ENCODE peak calls at places on chromosomes 12 and 14, in four cellular contexts. N, R, J and W are unnamed samples.
A peak's percentile ranks its signal among the peaks of the same experiment; 100 is the strongest.

GRCh38 chr12:107477018-107477417 is 208.6 kb upstream of the PWP1 start:
- DNase-seq in N (no peak), R (no peak), J (no peak), W (no peak)

GRCh38 chr12:102879144-102879763 is 37.8 kb downstream of the PAH start:
- DNase-seq in N (peak; percentile 8), R (no peak), J (peak; percentile 89), W (peak; percentile 60)

GRCh38 chr12:14171111-14171510 is 189.7 kb upstream of the GRIN2B start:
- DNase-seq in N (no peak), R (no peak), J (no peak), W (no peak)

GRCh38 chr12:117159674-117160073 is 30.6 kb downstream of the FBXO21 start:
- DNase-seq in N (no peak), R (no peak), J (no peak), W (no peak)

GRCh38 chr12:116423053-116423452 is 136.1 kb upstream of the MAP1LC3B2 start:
- DNase-seq in N (peak; percentile 79), R (no peak), J (no peak), W (peak; percentile 93)

GRCh38 chr14:87756661-87757060 is 236.3 kb downstream of the GALC start:
- DNase-seq in N (no peak), R (no peak), J (no peak), W (no peak)

GRCh38 chr14:99621948-99622347 is 17.9 kb upstream of the CCDC85C start:
- DNase-seq in N (no peak), R (no peak), J (no peak), W (no peak)

GRCh38 chr12:84857809-84858208 is 54.8 kb downstream of the SLC6A15 start:
- DNase-seq in N (no peak), R (no peak), J (no peak), W (no peak)

GRCh38 chr12:130994821-130995375 is 41.2 kb downstream of the ADGRD1 start:
- DNase-seq in N (no peak), R (no peak), J (no peak), W (no peak)

GRCh38 chr14:72688990-72689677 is 204.8 kb downstream of the DPF3 start:
- DNase-seq in N (no peak), R (no peak), J (no peak), W (no peak)

GRCh38 chr12:16437281-16437816 is 89.9 kb downstream of the MGST1 start:
- DNase-seq in N (no peak), R (no peak), J (no peak), W (no peak)

GRCh38 chr12:124910561-124911478 is 3.6 kb downstream of the UBC start:
- DNase-seq in N (peak; percentile 33), R (no peak), J (no peak), W (peak; percentile 56)

GRCh38 chr14:72291908-72292688 is 359.9 kb downstream of the RGS6 start:
- DNase-seq in N (peak; percentile 49), R (no peak), J (peak; percentile 74), W (peak; percentile 28)

GRCh38 chr12:3543826-3544225 is 52.8 kb downstream of the PRMT8 start:
- DNase-seq in N (no peak), R (no peak), J (no peak), W (no peak)

GRCh38 chr12:104219361-104219892 is 3.8 kb downstream of the TXNRD1 start:
- DNase-seq in N (peak; percentile 98), R (no peak), J (no peak), W (peak; percentile 97)

GRCh38 chr14:97977711-97978261 is 1180.6 kb downstream of the VRK1 start:
- DNase-seq in N (peak; percentile 3), R (peak; percentile 88), J (peak; percentile 45), W (peak; percentile 6)

GRCh38 chr14:93009471-93010117 is 86.6 kb downstream of the CHGA start:
- DNase-seq in N (no peak), R (no peak), J (no peak), W (peak; percentile 61)

GRCh38 chr14:75452900-75453816 is 25.3 kb downstream of the JDP2 start:
- DNase-seq in N (peak; percentile 95), R (peak; percentile 90), J (peak; percentile 94), W (peak; percentile 90)

GRCh38 chr12:103742349-103742784 is 98.7 kb downstream of the NT5DC3 start:
- DNase-seq in N (peak; percentile 10), R (no peak), J (no peak), W (no peak)

GRCh38 chr14:53549956-53550355 is 396.8 kb upstream of the DDHD1 start:
- DNase-seq in N (no peak), R (no peak), J (no peak), W (no peak)

GRCh38 chr12:101743724-101744472 is 4.6 kb upstream of the SYCP3 start:
- DNase-seq in N (no peak), R (no peak), J (no peak), W (no peak)

GRCh38 chr12:111105294-111105693 is 184.9 kb upstream of the MYL2 start:
- DNase-seq in N (no peak), R (no peak), J (no peak), W (peak; percentile 1)

GRCh38 chr14:93906341-93907329 is 20.5 kb upstream of the FAM181A start:
- DNase-seq in N (peak; percentile 8), R (no peak), J (peak; percentile 93), W (peak; percentile 37)

GRCh38 chr14:37563189-37563588 is 31.9 kb downstream of the FOXA1 start:
- DNase-seq in N (no peak), R (no peak), J (no peak), W (no peak)

GRCh38 chr12:45112306-45112705 is 61.4 kb upstream of the DBX2 start:
- DNase-seq in N (no peak), R (no peak), J (no peak), W (no peak)

GRCh38 chr14:105701456-105702274 is 175.3 kb downstream of the TMEM121 start:
- DNase-seq in N (no peak), R (no peak), J (peak; percentile 0), W (no peak)

GRCh38 chr12:12505544-12506501 is 56.8 kb downstream of the DUSP16 start:
- DNase-seq in N (peak; percentile 73), R (no peak), J (no peak), W (peak; percentile 86)

GRCh38 chr12:65123435-65124063 is 2.4 kb upstream of the WIF1 start:
- DNase-seq in N (peak; percentile 55), R (no peak), J (no peak), W (peak; percentile 56)

DNA sequence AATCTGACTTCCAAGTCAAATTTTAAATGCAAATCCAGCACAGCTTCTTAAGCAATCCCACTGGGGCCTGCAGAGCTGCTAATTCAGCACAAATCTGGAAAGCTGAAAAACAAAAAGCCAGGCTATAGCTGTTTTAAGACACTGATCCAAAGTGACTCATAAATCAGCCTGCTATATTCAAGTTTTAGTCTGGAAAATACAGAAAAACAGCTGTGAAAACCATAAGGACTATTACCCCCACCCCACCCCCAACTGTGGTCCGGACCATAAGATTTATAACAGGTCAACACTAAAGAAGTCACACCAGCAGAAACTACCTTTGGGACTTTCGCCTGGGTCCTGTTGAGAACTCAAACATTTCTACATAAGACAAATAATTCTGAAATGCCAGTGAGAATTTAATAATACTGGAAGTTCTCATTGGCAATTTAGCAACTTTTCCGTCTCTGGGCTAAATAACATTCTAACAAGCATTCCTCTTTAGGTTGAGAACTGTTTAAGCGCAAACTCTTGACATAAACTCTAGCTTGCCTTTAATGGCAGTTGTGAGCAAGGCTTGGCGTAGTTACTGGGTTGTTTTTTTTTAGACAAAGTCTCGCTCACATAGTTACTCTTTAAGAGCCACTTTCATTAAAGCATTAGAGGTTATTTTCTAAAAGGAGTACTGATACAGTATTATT is 3.3 kb downstream of the LRIG3 start:
- DNase-seq in N (peak; percentile 94), R (no peak), J (no peak), W (peak; percentile 91)
- H3K4me3 ChIP-seq in N (peak overlapping the region; percentile 86), R (peak overlapping the region; percentile 85), J (peak overlapping the region; percentile 95), W (peak overlapping the region; percentile 83)

DNA sequence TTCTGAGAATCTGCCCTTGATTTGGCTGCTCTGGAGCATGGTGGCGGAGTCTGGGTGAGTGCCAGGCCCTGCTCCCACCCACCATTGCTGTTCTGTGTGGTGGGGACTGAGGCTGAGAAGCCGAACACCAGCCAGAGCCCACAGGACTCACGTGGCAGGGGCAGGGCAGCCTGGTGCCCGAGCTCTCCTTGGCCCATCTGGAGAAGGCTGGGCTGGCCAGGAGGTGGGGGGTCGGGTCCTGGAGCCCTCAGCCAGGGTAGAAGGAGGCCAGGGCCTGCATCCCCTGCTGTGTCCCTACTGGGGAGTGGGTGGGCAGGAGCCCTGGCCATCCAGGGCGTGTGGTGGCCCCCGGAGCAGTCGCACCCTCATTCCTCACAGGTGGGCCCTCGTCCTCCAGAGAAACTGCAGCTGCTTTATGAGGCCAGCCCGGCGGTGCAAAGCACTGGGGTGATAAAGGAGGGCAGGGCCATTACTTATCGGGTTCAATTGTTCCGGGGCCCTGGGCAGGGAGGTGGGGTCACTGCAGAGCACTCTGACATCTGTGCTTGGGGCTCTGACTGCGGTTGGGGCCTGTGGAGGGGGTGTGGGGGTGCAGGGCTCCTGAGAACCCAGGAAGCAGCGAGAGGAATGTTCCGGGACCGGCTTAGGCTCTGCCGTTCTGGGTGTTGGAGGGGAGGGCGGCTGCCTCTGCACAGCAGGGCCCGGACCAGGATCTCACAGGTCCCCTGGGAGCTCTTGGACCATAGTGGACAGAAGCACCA is 217.5 kb upstream of the C14orf180 start:
- DNase-seq in N (no peak), R (peak; percentile 12), J (peak; percentile 35), W (no peak)
- TF ChIP-seq CTCF in N (no peak), R (no peak), J (no peak), W (no peak)

DNA sequence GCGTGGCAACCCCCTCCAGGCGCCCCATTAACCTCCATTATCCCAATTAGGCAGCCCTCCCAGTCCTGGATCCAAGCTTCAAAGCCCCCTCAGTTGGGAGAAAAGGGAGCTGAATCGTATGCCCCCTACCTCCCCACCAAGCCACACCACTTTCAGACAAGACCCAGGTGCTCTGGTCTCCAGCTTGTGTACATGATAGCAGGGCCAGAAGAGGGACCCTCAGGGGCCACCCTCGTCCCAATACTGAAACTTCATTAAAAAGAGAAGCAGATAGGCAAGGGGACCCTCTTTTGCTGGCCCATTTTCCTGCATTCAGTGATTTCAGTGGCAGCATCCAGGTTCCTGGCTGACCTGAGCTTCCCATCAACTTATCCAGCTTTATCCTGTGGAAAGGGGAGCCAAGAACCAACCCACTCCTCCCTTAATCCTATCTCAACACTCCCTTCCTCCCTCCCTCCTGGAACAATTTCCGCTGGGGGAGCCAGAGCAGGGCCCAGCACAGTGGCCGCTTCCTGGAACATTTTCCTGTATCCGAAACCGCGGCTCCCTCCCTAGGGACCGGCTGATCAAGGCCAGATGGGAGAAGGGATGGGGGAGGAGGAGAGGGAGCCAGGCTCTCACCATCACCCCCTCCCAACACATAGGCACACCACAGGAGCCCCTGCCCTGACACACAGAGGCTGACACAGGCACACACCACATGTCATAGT is 9.5 kb upstream of the SP7 start:
- DNase-seq in N (peak; percentile 14), R (no peak), J (peak; percentile 74), W (peak; percentile 80)
- H3K4me3 ChIP-seq in N (peak overlapping the region; percentile 68), R (no peak overlapping the region), J (peak overlapping the region; percentile 75), W (peak overlapping the region; percentile 66)

DNA sequence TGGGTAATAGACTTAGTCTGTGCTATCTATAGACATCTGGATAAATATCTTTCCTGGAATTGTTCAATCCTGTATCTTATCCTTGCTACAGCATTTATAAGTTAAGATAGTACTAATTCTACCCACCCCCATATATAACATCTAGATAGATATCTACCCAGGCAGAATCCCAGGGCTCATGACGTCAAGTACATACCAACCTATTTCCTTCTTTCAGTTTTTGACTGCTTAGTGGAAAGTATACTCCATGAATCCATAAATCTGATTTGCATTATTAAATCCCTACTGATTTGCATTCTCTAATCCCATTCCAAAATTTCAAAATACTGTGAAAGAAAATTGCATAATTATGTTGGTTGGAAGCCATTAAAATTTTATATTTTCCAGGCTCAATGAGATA is 111.7 kb downstream of the KITLG start:
- DNase-seq in N (no peak), R (no peak), J (no peak), W (peak; percentile 55)
- TF ChIP-seq CTCF in N (no peak), R (no peak), J (no peak), W (no peak)

GRCh38 chr12:34190054-34190453 is 167.8 kb downstream of the ALG10 start:
- DNase-seq in N (no peak), R (no peak), J (no peak), W (no peak)
- H3K4me3 ChIP-seq in N (no peak overlapping the region), R (no peak overlapping the region), J (no peak overlapping the region), W (no peak overlapping the region)